ENCODE peak calls at places on chromosomes 2 and 18, in eight cellular contexts. W is mesothelial cell of epicardium, E is esophagus squamous epithelium, V is neural progenitor cell, D is keratinocyte, S is progenitor cell of endocrine pancreas, Y is nephron progenitor cell, K is sigmoid colon. U is an unnamed sample.

GRCh38 chr2:135997380-135997779 is 12.0 kb upstream of the DARS1 start:
- DNase-seq in W (no peak), E (no peak), V (peak), D (no peak), S (peak), Y (peak), K (no peak), U (peak)

GRCh38 chr2:165536861-165537499 is 67.5 kb downstream of the CSRNP3 start:
- DNase-seq in W (no peak), E (no peak), V (no peak), D (no peak), S (no peak), Y (no peak), K (no peak), U (no peak)

GRCh38 chr18:80104364-80104779 is 4.7 kb upstream of the ADNP2 start:
- DNase-seq in W (no peak), E (no peak), V (peak), D (no peak), S (no peak), Y (no peak), K (no peak), U (no peak)

GRCh38 chr2:113181491-113182051 is 7.8 kb downstream of the PSD4 start:
- DNase-seq in W (no peak), E (no peak), V (no peak), D (no peak), S (no peak), Y (no peak), K (no peak), U (no peak)

GRCh38 chr18:11259421-11259820 is 110.1 kb upstream of the PIEZO2 start:
- DNase-seq in W (no peak), E (peak), V (peak), D (no peak), S (no peak), Y (no peak), K (peak), U (no peak)

GRCh38 chr18:23943104-23943503 is 71.5 kb upstream of the TTC39C start:
- DNase-seq in W (no peak), E (no peak), V (no peak), D (no peak), S (no peak), Y (no peak), K (no peak), U (peak)

GRCh38 chr2:2271471-2271941 is 59.6 kb downstream of the MYT1L start:
- DNase-seq in W (no peak), E (no peak), V (no peak), D (no peak), S (no peak), Y (no peak), K (no peak), U (no peak)

GRCh38 chr2:238811293-238811692 is 36.6 kb upstream of the TWIST2 start:
- DNase-seq in W (no peak), E (no peak), V (no peak), D (no peak), S (no peak), Y (no peak), K (no peak), U (no peak)

GRCh38 chr2:204012081-204012653 is 75.6 kb downstream of the ICOS start:
- DNase-seq in W (no peak), E (no peak), V (no peak), D (peak), S (no peak), Y (no peak), K (no peak), U (no peak)

GRCh38 chr18:37654034-37654433 is 88.4 kb upstream of the CELF4 start:
- DNase-seq in W (no peak), E (no peak), V (peak), D (no peak), S (no peak), Y (no peak), K (no peak), U (no peak)

GRCh38 chr2:19114754-19115231 is 243.6 kb downstream of the OSR1 start:
- DNase-seq in W (no peak), E (no peak), V (no peak), D (peak), S (no peak), Y (no peak), K (no peak), U (no peak)

GRCh38 chr2:160835166-160835565 is 325.1 kb upstream of the TANK start:
- DNase-seq in W (no peak), E (no peak), V (no peak), D (no peak), S (no peak), Y (no peak), K (no peak), U (no peak)

GRCh38 chr18:60668583-60668982 is 296.0 kb upstream of the MC4R start:
- DNase-seq in W (no peak), E (no peak), V (no peak), D (no peak), S (no peak), Y (no peak), K (no peak), U (no peak)

GRCh38 chr2:112582314-112582746 is 2.1 kb upstream of the CHCHD5 start:
- DNase-seq in W (no peak), E (no peak), V (peak), D (no peak), S (no peak), Y (peak), K (no peak), U (no peak)

GRCh38 chr2:240245706-240246105 is 105.2 kb upstream of the OTOS start:
- DNase-seq in W (no peak), E (no peak), V (no peak), D (no peak), S (no peak), Y (no peak), K (peak), U (no peak)

GRCh38 chr2:44479127-44479887 is 117.6 kb downstream of the CAMKMT start:
- DNase-seq in W (no peak), E (no peak), V (peak), D (peak), S (peak), Y (peak), K (no peak), U (peak)

GRCh38 chr2:75729861-75730260 is 19.1 kb upstream of the GCFC2 start:
- DNase-seq in W (no peak), E (no peak), V (no peak), D (no peak), S (no peak), Y (no peak), K (no peak), U (no peak)

GRCh38 chr18:7174359-7175107 is 56.4 kb upstream of the LRRC30 start:
- DNase-seq in W (no peak), E (no peak), V (peak), D (no peak), S (no peak), Y (peak), K (no peak), U (no peak)

GRCh38 chr2:161165266-161165665 is 5.0 kb downstream of the TANK start:
- DNase-seq in W (no peak), E (no peak), V (no peak), D (no peak), S (no peak), Y (no peak), K (no peak), U (no peak)

GRCh38 chr18:60471652-60472051 is 99.1 kb upstream of the MC4R start:
- DNase-seq in W (no peak), E (no peak), V (no peak), D (no peak), S (no peak), Y (no peak), K (no peak), U (no peak)

GRCh38 chr2:126899786-126900185 is 1.1 kb downstream of the TEX51 start:
- DNase-seq in W (no peak), E (no peak), V (no peak), D (no peak), S (no peak), Y (no peak), K (no peak), U (no peak)

GRCh38 chr2:216596986-216597509 is 36.2 kb upstream of the IGFBP2 start:
- DNase-seq in W (no peak), E (no peak), V (no peak), D (no peak), S (no peak), Y (no peak), K (no peak), U (no peak)

GRCh38 chr2:128086244-128086643 is 4.8 kb upstream of the UGGT1 start:
- DNase-seq in W (no peak), E (no peak), V (no peak), D (no peak), S (no peak), Y (no peak), K (no peak), U (no peak)
- TF ChIP-seq CTCF in W (no peak), E (no peak), V (no peak), D (no peak), S (no peak), Y (no peak), K (no peak), U (no peak)

DNA sequence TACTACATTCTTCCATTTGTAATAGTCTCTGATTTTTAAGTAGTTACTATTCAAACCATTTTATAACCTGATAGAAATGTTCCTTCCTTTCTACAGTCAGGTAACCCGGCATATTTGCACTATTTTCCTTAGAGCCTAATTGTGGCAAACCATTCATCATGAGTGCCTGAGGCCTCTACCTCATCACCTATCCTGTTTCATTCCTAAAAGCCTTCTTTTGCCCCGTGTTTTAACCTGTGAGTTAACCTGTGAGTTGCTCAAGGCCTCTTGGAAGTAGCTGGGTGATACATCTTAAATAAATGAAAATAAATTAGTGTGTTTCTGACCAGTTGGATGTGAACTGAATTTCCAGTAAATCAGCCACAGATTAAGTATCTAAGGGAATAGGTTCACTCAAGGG is 6.5 kb upstream of the KLHL29 start:
- DNase-seq in W (no peak), E (no peak), V (no peak), D (peak), S (no peak), Y (no peak), K (no peak), U (no peak)
- TF ChIP-seq CTCF in W (no peak), E (no peak), V (no peak), D (no peak), S (no peak), Y (no peak), K (no peak), U (no peak)

DNA sequence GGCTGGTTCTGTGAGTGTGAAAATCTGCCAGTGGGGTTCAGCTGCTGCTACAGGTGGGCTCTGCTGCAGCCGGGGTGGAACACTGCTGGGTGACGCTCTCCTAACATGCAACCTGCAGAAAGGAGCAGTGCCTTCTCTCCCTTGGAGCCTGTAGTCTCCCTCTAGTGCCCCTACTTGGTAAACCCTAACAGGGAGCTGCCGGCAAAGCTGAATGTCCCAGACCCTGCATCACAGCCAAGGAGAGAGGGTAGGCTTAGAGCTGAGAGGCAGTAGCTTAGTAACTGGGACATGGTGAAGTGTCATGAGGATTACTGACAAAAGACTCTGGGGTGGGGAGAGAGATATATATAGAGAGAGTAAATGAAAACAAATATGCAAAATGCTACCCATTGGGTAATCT is 9.8 kb downstream of the NCAPH start:
- DNase-seq in W (no peak), E (no peak), V (no peak), D (no peak), S (no peak), Y (no peak), K (no peak), U (no peak)
- TF ChIP-seq CTCF in W (no peak), E (no peak), V (peak), D (no peak), S (no peak), Y (peak), K (no peak), U (peak)

GRCh38 chr2:30026091-30027055 is 105.0 kb upstream of the ALK start:
- DNase-seq in W (peak), E (no peak), V (peak), D (peak), S (peak), Y (peak), K (no peak), U (peak)
- TF ChIP-seq CTCF in W (peak), E (peak), V (peak), D (peak), S (peak), Y (peak), K (peak), U (peak)

GRCh38 chr2:159201321-159202063 is 85.0 kb downstream of the WDSUB1 start:
- DNase-seq in W (no peak), E (no peak), V (no peak), D (no peak), S (no peak), Y (no peak), K (no peak), U (peak)

GRCh38 chr2:159199751-159200465 is 86.6 kb downstream of the WDSUB1 start:
- DNase-seq in W (no peak), E (no peak), V (no peak), D (no peak), S (no peak), Y (no peak), K (no peak), U (no peak)

GRCh38 chr2:159204381-159204780 is 82.1 kb downstream of the WDSUB1 start:
- DNase-seq in W (no peak), E (no peak), V (no peak), D (no peak), S (no peak), Y (no peak), K (no peak), U (no peak)

GRCh38 chr2:159200498-159200897 is 86.0 kb downstream of the WDSUB1 start:
- DNase-seq in W (no peak), E (no peak), V (no peak), D (no peak), S (no peak), Y (no peak), K (no peak), U (no peak)

GRCh38 chr2:159202568-159203071 is 83.9 kb downstream of the WDSUB1 start:
- DNase-seq in W (no peak), E (no peak), V (no peak), D (no peak), S (no peak), Y (no peak), K (peak), U (no peak)
- TF ChIP-seq CTCF in W (no peak), E (no peak), V (no peak), D (no peak), S (no peak), Y (no peak), K (no peak), U (no peak)

GRCh38 chr2:96685592-96686459 is 43.3 kb downstream of the FER1L5 start:
- DNase-seq in W (peak), E (no peak), V (peak), D (no peak), S (no peak), Y (no peak), K (peak), U (no peak)
- TF ChIP-seq CTCF in W (no peak), E (no peak), V (peak), D (peak), S (no peak), Y (no peak), K (no peak), U (no peak)

DNA sequence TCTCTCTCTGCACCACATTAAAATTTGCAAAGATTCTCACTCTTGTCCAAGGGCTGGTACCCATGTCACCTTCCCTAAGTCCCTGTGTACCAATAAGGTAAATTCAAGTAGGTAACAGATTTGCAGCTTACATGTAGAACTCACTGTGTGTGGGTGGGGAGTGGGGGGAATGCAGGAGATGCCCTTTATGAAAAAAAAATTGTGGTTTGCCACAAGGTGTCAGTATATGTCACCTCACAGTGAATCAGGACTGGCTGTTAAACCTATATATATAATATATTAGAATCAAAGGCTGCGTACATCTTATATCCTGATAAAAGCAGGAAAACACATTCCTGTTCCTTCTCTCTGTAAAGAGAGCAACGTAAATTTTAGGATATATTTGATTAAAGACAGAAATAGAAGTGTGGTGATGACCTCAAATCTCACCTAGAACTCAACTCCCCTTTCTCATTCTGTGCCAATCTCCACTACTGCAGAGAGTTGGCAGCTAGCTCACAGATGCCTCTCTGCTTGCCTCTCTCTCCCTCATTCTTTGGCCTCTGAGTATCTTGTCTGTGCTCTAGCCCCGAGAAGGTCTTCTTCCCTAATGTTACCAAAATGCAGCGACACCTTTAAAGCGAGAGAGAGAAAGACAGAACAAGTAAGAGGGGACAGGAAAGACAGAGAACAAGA is 529 bp downstream of the XDH start:
- DNase-seq in W (no peak), E (no peak), V (peak), D (no peak), S (no peak), Y (no peak), K (no peak), U (no peak)
- TF ChIP-seq CTCF in W (no peak), E (peak), V (peak), D (peak), S (peak), Y (no peak), K (no peak), U (no peak)

GRCh38 chr2:217948341-217948791 is 54.4 kb downstream of the TNS1 start:
- DNase-seq in W (no peak), E (no peak), V (no peak), D (no peak), S (no peak), Y (no peak), K (peak), U (no peak)
- TF ChIP-seq CTCF in W (no peak), E (no peak), V (no peak), D (no peak), S (no peak), Y (no peak), K (no peak), U (no peak)